ENCODE peak calls at places on chromosomes 12 and 14, in seven cellular contexts. One of them, this sample, is unnamed. For H3K9me2 and H3K36me3, the result is how much of the 10 kb centered on the place peaks cover.

GRCh38 chr12:49979061-49979586 is 6.4 kb downstream of the AQP6 start:
- DNase-seq in HCT116: no peak
- DNase-seq in GM23338: no peak
- DNase-seq in MM.1S: no peak
- DNase-seq in PC-3: no peak
- DNase-seq in SK-N-SH: peak
- DNase-seq in hepatocyte: no peak
- DNase-seq in this sample: no peak

GRCh38 chr12:105330938-105331804 is 680 bp downstream of the C12orf75 start:
- DNase-seq in HCT116: no peak
- DNase-seq in GM23338: peak
- DNase-seq in MM.1S: peak
- DNase-seq in PC-3: peak
- DNase-seq in SK-N-SH: no peak
- DNase-seq in hepatocyte: peak
- DNase-seq in this sample: peak

GRCh38 chr12:59078027-59078426 is 157.7 kb upstream of the LRIG3 start:
- DNase-seq in HCT116: no peak
- DNase-seq in GM23338: no peak
- DNase-seq in MM.1S: no peak
- DNase-seq in PC-3: no peak
- DNase-seq in SK-N-SH: no peak
- DNase-seq in hepatocyte: peak
- DNase-seq in this sample: no peak

GRCh38 chr12:54383041-54383609 is 1.4 kb downstream of the ZNF385A start:
- DNase-seq in HCT116: no peak
- DNase-seq in GM23338: no peak
- DNase-seq in MM.1S: no peak
- DNase-seq in PC-3: peak
- DNase-seq in SK-N-SH: no peak
- DNase-seq in hepatocyte: no peak
- DNase-seq in this sample: no peak

GRCh38 chr14:91919814-91920213 is 27.7 kb downstream of the FBLN5 start:
- DNase-seq in HCT116: no peak
- DNase-seq in GM23338: no peak
- DNase-seq in MM.1S: no peak
- DNase-seq in PC-3: no peak
- DNase-seq in SK-N-SH: no peak
- DNase-seq in hepatocyte: no peak
- DNase-seq in this sample: no peak

GRCh38 chr12:49293056-49293956 is 1.6 kb upstream of the PRPH start:
- DNase-seq in HCT116: no peak
- DNase-seq in GM23338: peak
- DNase-seq in MM.1S: no peak
- DNase-seq in PC-3: no peak
- DNase-seq in SK-N-SH: peak
- DNase-seq in hepatocyte: no peak
- DNase-seq in this sample: no peak

GRCh38 chr12:42336286-42336685 is 10.3 kb downstream of the PPHLN1 start:
- DNase-seq in HCT116: no peak
- DNase-seq in GM23338: no peak
- DNase-seq in MM.1S: no peak
- DNase-seq in PC-3: no peak
- DNase-seq in SK-N-SH: no peak
- DNase-seq in hepatocyte: no peak
- DNase-seq in this sample: no peak

GRCh38 chr12:101018540-101018939 is 191.5 kb downstream of the SLC5A8 start:
- DNase-seq in HCT116: peak
- DNase-seq in GM23338: peak
- DNase-seq in MM.1S: no peak
- DNase-seq in PC-3: peak
- DNase-seq in SK-N-SH: no peak
- DNase-seq in hepatocyte: peak
- DNase-seq in this sample: no peak

GRCh38 chr14:92783813-92784431 is 10.2 kb upstream of the GOLGA5 start:
- DNase-seq in HCT116: peak
- DNase-seq in GM23338: peak
- DNase-seq in MM.1S: peak
- DNase-seq in PC-3: peak
- DNase-seq in SK-N-SH: peak
- DNase-seq in hepatocyte: peak
- DNase-seq in this sample: peak

GRCh38 chr14:36515896-36516718 is 3.9 kb downstream of the NKX2-1 start:
- DNase-seq in HCT116: no peak
- DNase-seq in GM23338: no peak
- DNase-seq in MM.1S: no peak
- DNase-seq in PC-3: no peak
- DNase-seq in SK-N-SH: peak
- DNase-seq in hepatocyte: no peak
- DNase-seq in this sample: no peak

GRCh38 chr14:77322209-77322902 is 1.5 kb downstream of the GSTZ1 start:
- DNase-seq in HCT116: no peak
- DNase-seq in GM23338: no peak
- DNase-seq in MM.1S: no peak
- DNase-seq in PC-3: no peak
- DNase-seq in SK-N-SH: no peak
- DNase-seq in hepatocyte: no peak
- DNase-seq in this sample: no peak

GRCh38 chr12:76249501-76249900 is 98.7 kb downstream of the BBS10 start:
- DNase-seq in HCT116: no peak
- DNase-seq in GM23338: peak
- DNase-seq in MM.1S: no peak
- DNase-seq in PC-3: no peak
- DNase-seq in SK-N-SH: no peak
- DNase-seq in hepatocyte: no peak
- DNase-seq in this sample: no peak

GRCh38 chr14:51430600-51430999 is 190.6 kb downstream of the TMX1 start:
- DNase-seq in HCT116: no peak
- DNase-seq in GM23338: peak
- DNase-seq in MM.1S: no peak
- DNase-seq in PC-3: no peak
- DNase-seq in SK-N-SH: no peak
- DNase-seq in hepatocyte: no peak
- DNase-seq in this sample: no peak

GRCh38 chr12:109786799-109787198 is 46.4 kb downstream of the TRPV4 start:
- DNase-seq in HCT116: no peak
- DNase-seq in GM23338: no peak
- DNase-seq in MM.1S: no peak
- DNase-seq in PC-3: no peak
- DNase-seq in SK-N-SH: no peak
- DNase-seq in hepatocyte: no peak
- DNase-seq in this sample: no peak
- H3K9me2 ChIP-seq in HCT116: under half
- H3K9me2 ChIP-seq in GM23338: under half
- H3K9me2 ChIP-seq in MM.1S: under half
- H3K9me2 ChIP-seq in PC-3: under half
- H3K9me2 ChIP-seq in SK-N-SH: under half
- H3K9me2 ChIP-seq in hepatocyte: under half
- H3K9me2 ChIP-seq in this sample: under half

DNA sequence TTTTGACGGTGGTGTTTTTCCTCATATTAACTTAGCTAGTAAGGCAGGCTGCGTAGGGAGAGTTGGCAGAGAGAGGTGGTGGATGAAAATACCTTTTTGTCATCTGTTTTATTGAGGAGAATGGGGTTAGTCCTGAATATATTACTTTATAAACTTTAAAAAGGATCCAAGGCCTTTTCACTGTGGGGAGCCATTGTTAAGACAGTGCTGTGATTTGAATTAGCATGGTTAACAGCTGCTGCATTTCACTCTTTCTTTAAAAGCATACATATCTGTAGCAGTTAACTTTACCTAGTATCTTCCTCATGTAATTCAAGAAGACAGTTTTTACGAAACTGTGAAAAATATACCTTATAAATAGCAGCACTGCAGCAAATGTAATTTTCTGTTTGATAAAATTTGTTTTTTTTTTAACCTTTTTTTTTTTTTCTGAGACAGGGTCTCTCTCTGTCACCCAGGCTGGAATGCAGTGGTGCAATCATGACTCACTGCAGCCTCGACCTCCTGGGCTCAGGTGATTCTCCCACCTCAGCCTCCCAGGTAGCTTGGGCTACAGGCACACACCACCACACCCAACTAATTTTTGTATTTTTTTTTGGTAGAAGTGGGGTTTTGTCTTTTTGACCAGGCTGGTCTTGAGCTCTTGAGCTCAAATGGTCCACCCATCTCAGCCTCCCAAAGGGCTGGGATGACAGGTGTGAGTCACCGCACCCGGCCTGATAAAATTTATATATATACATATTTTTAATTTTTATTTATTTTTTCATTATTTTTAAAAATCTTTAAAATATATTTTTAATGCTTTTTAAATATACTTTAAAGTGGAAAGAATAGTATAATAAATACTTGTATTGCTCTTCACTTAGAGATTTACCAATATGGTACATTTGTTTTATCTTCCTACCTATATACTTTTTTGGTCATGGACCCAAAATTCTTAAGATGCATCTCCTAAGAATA is 57.2 kb downstream of the AEBP2 start:
- DNase-seq in HCT116: no peak
- DNase-seq in GM23338: peak
- DNase-seq in MM.1S: no peak
- DNase-seq in PC-3: no peak
- DNase-seq in SK-N-SH: no peak
- DNase-seq in hepatocyte: no peak
- DNase-seq in this sample: no peak
- H3K36me3 ChIP-seq in HCT116: under half
- H3K36me3 ChIP-seq in GM23338: under half
- H3K36me3 ChIP-seq in MM.1S: under half
- H3K36me3 ChIP-seq in PC-3: under half
- H3K36me3 ChIP-seq in SK-N-SH: under half
- H3K36me3 ChIP-seq in hepatocyte: under half
- H3K36me3 ChIP-seq in this sample: half or more

DNA sequence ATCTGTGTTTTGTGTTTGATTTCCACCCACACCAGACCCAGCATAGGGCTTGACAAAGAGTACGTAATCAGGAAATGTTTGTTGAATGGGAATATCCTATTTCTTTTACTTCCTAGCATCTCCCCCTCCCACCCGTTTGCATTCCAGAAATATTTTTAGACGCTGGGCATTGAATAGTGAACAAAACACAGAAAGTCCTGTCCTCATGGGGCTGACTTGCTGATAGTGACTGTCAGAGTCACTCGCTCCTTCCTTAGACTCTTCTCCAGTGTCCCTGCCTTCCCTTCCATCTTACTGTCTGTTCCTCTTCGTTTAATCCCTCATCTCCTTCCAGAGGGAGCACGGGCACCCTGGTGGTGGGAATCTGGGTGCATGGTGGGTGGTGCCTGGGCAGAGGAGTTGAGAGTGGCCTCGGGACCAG is 53.6 kb downstream of the SLC25A47 start:
- DNase-seq in HCT116: no peak
- DNase-seq in GM23338: peak
- DNase-seq in MM.1S: no peak
- DNase-seq in PC-3: peak
- DNase-seq in SK-N-SH: no peak
- DNase-seq in hepatocyte: peak
- DNase-seq in this sample: no peak
- TF ChIP-seq CTCF in HCT116: peak
- TF ChIP-seq CTCF in GM23338: peak
- TF ChIP-seq CTCF in MM.1S: no peak
- TF ChIP-seq CTCF in PC-3: peak
- TF ChIP-seq CTCF in SK-N-SH: peak
- TF ChIP-seq CTCF in hepatocyte: no peak
- TF ChIP-seq CTCF in this sample: peak

GRCh38 chr12:13764748-13765147 is 216.7 kb downstream of the GRIN2B start:
- DNase-seq in HCT116: no peak
- DNase-seq in GM23338: no peak
- DNase-seq in MM.1S: no peak
- DNase-seq in PC-3: no peak
- DNase-seq in SK-N-SH: no peak
- DNase-seq in hepatocyte: peak
- DNase-seq in this sample: no peak
- H3K9me2 ChIP-seq in HCT116: under half
- H3K9me2 ChIP-seq in GM23338: under half
- H3K9me2 ChIP-seq in MM.1S: under half
- H3K9me2 ChIP-seq in PC-3: under half
- H3K9me2 ChIP-seq in SK-N-SH: under half
- H3K9me2 ChIP-seq in hepatocyte: under half
- H3K9me2 ChIP-seq in this sample: under half